ENCODE peak calls at places on chromosomes 2 and 18, in seven cellular contexts. Q is neural progenitor cell, Z is hepatocyte, E is HCT116, F is PC-3, B is GM23248, C is GM23338. M is an unnamed sample.

GRCh38 chr18:62543021-62543420 is 20.2 kb downstream of the ZCCHC2 start:
- DNase-seq in Q (no peak), Z (no peak), E (no peak), F (no peak), B (no peak), C (no peak), M (no peak)

GRCh38 chr2:36988008-36988407 is 21.7 kb upstream of the STRN start:
- DNase-seq in Q (no peak), Z (no peak), E (no peak), F (no peak), B (no peak), C (no peak), M (no peak)

GRCh38 chr2:56448403-56448998 is 264.7 kb downstream of the CCDC85A start:
- DNase-seq in Q (no peak), Z (peak; percentile 32), E (no peak), F (peak; percentile 33), B (peak; percentile 49), C (no peak), M (no peak)

GRCh38 chr18:22563098-22563707 is 145.5 kb upstream of the CTAGE1 start:
- DNase-seq in Q (peak; percentile 75), Z (peak; percentile 89), E (peak; percentile 74), F (peak; percentile 93), B (peak; percentile 93), C (peak; percentile 72), M (peak; percentile 67)

GRCh38 chr2:167756427-167756826 is 491.0 kb downstream of the STK39 start:
- DNase-seq in Q (peak; percentile 73), Z (no peak), E (no peak), F (no peak), B (peak; percentile 10), C (peak; percentile 85), M (no peak)

GRCh38 chr18:45175505-45175904 is 439.8 kb upstream of the SLC14A2 start:
- DNase-seq in Q (no peak), Z (peak; percentile 14), E (no peak), F (no peak), B (no peak), C (no peak), M (no peak)

GRCh38 chr18:12315481-12315880 is 7.4 kb downstream of the TUBB6 start:
- DNase-seq in Q (no peak), Z (no peak), E (no peak), F (no peak), B (peak; percentile 79), C (no peak), M (no peak)

GRCh38 chr2:236164201-236164982 is 3.8 kb downstream of the GBX2 start:
- DNase-seq in Q (peak; percentile 80), Z (no peak), E (no peak), F (no peak), B (peak; percentile 51), C (peak; percentile 75), M (no peak)

GRCh38 chr2:74778381-74779371 is 55.3 kb upstream of the HK2 start:
- DNase-seq in Q (peak; percentile 87), Z (no peak), E (no peak), F (no peak), B (peak; percentile 33), C (peak; percentile 91), M (no peak)

GRCh38 chr2:238796223-238796885 is 51.5 kb upstream of the TWIST2 start:
- DNase-seq in Q (no peak), Z (no peak), E (no peak), F (no peak), B (no peak), C (no peak), M (no peak)

GRCh38 chr18:79476918-79477685 is 81.4 kb downstream of the NFATC1 start:
- DNase-seq in Q (no peak), Z (no peak), E (no peak), F (peak; percentile 13), B (no peak), C (no peak), M (no peak)

GRCh38 chr18:41967680-41968079 is 12.6 kb downstream of the PIK3C3 start:
- DNase-seq in Q (no peak), Z (no peak), E (no peak), F (no peak), B (no peak), C (no peak), M (no peak)

GRCh38 chr2:142218471-142218870 is 87.7 kb upstream of the LRP1B start:
- DNase-seq in Q (no peak), Z (no peak), E (no peak), F (peak; percentile 45), B (peak; percentile 0), C (no peak), M (no peak)

GRCh38 chr2:54041135-54041534 is 70.3 kb upstream of the PSME4 start:
- DNase-seq in Q (no peak), Z (no peak), E (no peak), F (peak; percentile 41), B (peak; percentile 43), C (no peak), M (no peak)

GRCh38 chr2:102185347-102185746 is 1.5 kb upstream of the IL1RL2 start:
- DNase-seq in Q (no peak), Z (no peak), E (no peak), F (peak; percentile 40), B (peak; percentile 57), C (peak; percentile 22), M (no peak)

GRCh38 chr18:46431522-46432171 is 225.4 kb downstream of the LOXHD1 start:
- DNase-seq in Q (peak; percentile 49), Z (no peak), E (no peak), F (no peak), B (no peak), C (peak; percentile 30), M (no peak)
- TF ChIP-seq EZH2phosphoT487 in Q (no peak), Z (no peak), E (no peak), F (no peak), B (no peak), C (no peak), M (no peak)

GRCh38 chr2:95346236-95346737 is 49.1 kb downstream of the KCNIP3 start:
- DNase-seq in Q (no peak), Z (peak; percentile 64), E (no peak), F (peak; percentile 75), B (peak; percentile 86), C (no peak), M (no peak)
- TF ChIP-seq EZH2 in Q (no peak), Z (no peak), E (no peak), F (no peak), B (no peak), C (no peak), M (no peak)

GRCh38 chr2:85709385-85709784 is 15.2 kb downstream of the GNLY start:
- DNase-seq in Q (no peak), Z (no peak), E (no peak), F (no peak), B (peak; percentile 46), C (no peak), M (no peak)

GRCh38 chr2:85707304-85707703 is 13.1 kb downstream of the GNLY start:
- DNase-seq in Q (peak; percentile 87), Z (peak; percentile 93), E (peak; percentile 89), F (peak; percentile 99), B (peak; percentile 90), C (peak; percentile 95), M (peak; percentile 89)

GRCh38 chr2:85710687-85711577 is 16.8 kb downstream of the GNLY start:
- DNase-seq in Q (no peak), Z (no peak), E (no peak), F (no peak), B (peak; percentile 39), C (no peak), M (no peak)

GRCh38 chr2:85706604-85707296 is 12.6 kb downstream of the GNLY start:
- DNase-seq in Q (no peak), Z (no peak), E (no peak), F (no peak), B (no peak), C (no peak), M (no peak)

DNA sequence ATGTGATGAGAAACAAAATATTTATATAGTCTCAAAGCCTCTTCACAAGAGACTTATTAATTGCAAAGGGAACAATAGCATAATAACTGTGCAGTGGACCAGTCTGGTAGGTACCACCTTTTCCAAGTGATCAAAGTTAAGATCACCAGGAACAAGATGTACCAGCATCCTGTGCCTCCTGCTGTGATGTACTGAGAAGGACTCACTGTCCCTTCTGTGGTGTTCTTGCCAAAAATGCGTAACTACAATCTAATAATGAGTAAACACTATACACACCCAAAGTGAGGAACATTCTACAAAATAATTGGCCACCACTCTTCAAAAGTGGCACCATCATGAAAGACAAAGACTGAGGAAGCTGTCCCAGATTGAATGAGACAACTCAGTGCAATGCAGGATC is 14.5 kb downstream of the GNLY start:
- DNase-seq in Q (no peak), Z (no peak), E (no peak), F (no peak), B (no peak), C (no peak), M (no peak)
- H3K27ac ChIP-seq in Q (no peak overlapping the region), Z (no peak overlapping the region), E (no peak overlapping the region), F (no peak overlapping the region), B (no peak overlapping the region), C (no peak overlapping the region), M (no peak overlapping the region)

DNA sequence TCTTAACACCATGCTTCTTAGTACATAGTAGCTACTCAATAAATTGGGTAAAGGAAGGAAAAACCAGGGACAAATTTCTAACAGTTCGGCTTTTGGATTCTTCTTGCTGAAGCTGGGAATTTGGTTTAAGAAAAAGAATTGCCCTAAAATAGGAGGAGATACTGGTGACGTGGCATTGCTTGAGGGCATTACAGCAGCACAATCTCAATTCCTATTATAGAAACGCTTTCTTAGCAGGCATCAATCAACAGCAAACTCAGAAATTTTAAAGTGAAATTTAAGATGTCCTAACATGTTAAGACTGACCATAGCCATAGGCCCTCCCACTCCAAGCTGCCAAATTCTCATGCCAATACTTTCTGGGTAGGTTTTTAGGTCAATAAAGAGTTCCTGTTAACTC is 169.5 kb downstream of the SRBD1 start:
- DNase-seq in Q (no peak), Z (no peak), E (no peak), F (no peak), B (no peak), C (no peak), M (peak; percentile 27)
- TF ChIP-seq EZH2phosphoT487 in Q (no peak), Z (no peak), E (no peak), F (no peak), B (no peak), C (no peak), M (no peak)

GRCh38 chr2:168801456-168801855 is 981 bp upstream of the NOSTRIN start:
- DNase-seq in Q (no peak), Z (no peak), E (no peak), F (no peak), B (no peak), C (no peak), M (no peak)

GRCh38 chr2:168804214-168804613 is 1.8 kb downstream of the NOSTRIN start:
- DNase-seq in Q (no peak), Z (no peak), E (no peak), F (no peak), B (no peak), C (no peak), M (no peak)

GRCh38 chr2:168798888-168799410 is 3.5 kb upstream of the NOSTRIN start:
- DNase-seq in Q (no peak), Z (peak; percentile 23), E (no peak), F (no peak), B (no peak), C (peak; percentile 61), M (no peak)

GRCh38 chr2:168802825-168803726 is 639 bp downstream of the NOSTRIN start:
- DNase-seq in Q (no peak), Z (no peak), E (no peak), F (peak; percentile 29), B (no peak), C (no peak), M (no peak)

GRCh38 chr2:168801961-168802824 is at the start of gene NOSTRIN:
- DNase-seq in Q (no peak), Z (peak; percentile 81), E (peak; percentile 35), F (peak; percentile 50), B (peak; percentile 38), C (no peak), M (no peak)
- TF ChIP-seq EZH2 in Q (no peak), Z (no peak), E (no peak), F (no peak), B (no peak), C (no peak), M (no peak)